ENCODE peak calls at places on chromosomes 7 and 10, in four cellular contexts. V, C, I and R are unnamed samples.

GRCh38 chr7:45075871-45076796 is 12.6 kb downstream of the NACAD start:
- DNase-seq in V (no peak), C (no peak), I (no peak), R (no peak)

GRCh38 chr10:28859791-28860190 is 182.5 kb downstream of the BAMBI start:
- DNase-seq in I (no peak), C (no peak), V (no peak), R (no peak)

GRCh38 chr10:46028584-46029570 is 1.5 kb downstream of the NCOA4 start:
- DNase-seq in V (peak; percentile 26), C (peak; percentile 73), I (peak; percentile 89), R (peak; percentile 21)

GRCh38 chr7:51367614-51367968 is 51.0 kb upstream of the COBL start:
- DNase-seq in V (no peak), I (no peak), C (no peak), R (no peak)

GRCh38 chr7:148916186-148916585 is 32.1 kb upstream of the EZH2 start:
- DNase-seq in I (peak; percentile 91), C (peak; percentile 55), V (no peak), R (no peak)

GRCh38 chr7:109915670-109916069 is 1175.3 kb upstream of the LRRN3 start:
- DNase-seq in I (no peak), V (no peak), C (no peak), R (no peak)

GRCh38 chr7:112079671-112080070 is 126.5 kb downstream of the DOCK4 start:
- DNase-seq in C (peak; percentile 20), V (no peak), I (peak; percentile 46), R (no peak)

GRCh38 chr10:24219963-24220362 is 11.0 kb downstream of the KIAA1217 start:
- DNase-seq in V (no peak), I (no peak), C (no peak), R (no peak)

GRCh38 chr10:77160679-77161078 is 476.9 kb downstream of the KCNMA1 start:
- DNase-seq in C (peak; percentile 88), I (peak; percentile 62), V (no peak), R (peak; percentile 85)

GRCh38 chr10:71014021-71014782 is 125.8 kb upstream of the PCBD1 start:
- DNase-seq in I (no peak), C (no peak), V (peak; percentile 30), R (no peak)

GRCh38 chr10:94623572-94623971 is 60.0 kb upstream of the CYP2C18 start:
- DNase-seq in C (peak; percentile 1), I (peak; percentile 2), V (no peak), R (no peak)

GRCh38 chr7:47684728-47685127 is 102.8 kb upstream of the TNS3 start:
- DNase-seq in I (no peak), C (no peak), V (no peak), R (no peak)

GRCh38 chr7:130950054-130950453 is 216.0 kb upstream of the KLF14 start:
- DNase-seq in V (no peak), C (no peak), I (no peak), R (no peak)

GRCh38 chr7:69429817-69430501 is 168.3 kb upstream of the AUTS2 start:
- DNase-seq in V (peak; percentile 53), C (no peak), I (no peak), R (no peak)

GRCh38 chr7:42931447-42931833 is 534 bp downstream of the PSMA2 start:
- DNase-seq in C (no peak), I (peak; percentile 42), V (no peak), R (no peak)

GRCh38 chr7:21076054-21076453 is 289.4 kb upstream of the SP8 start:
- DNase-seq in V (no peak), C (no peak), I (no peak), R (no peak)

GRCh38 chr10:10911471-10911921 is 106.2 kb upstream of the CELF2 start:
- DNase-seq in I (peak; percentile 92), C (peak; percentile 90), V (no peak), R (peak; percentile 93)

GRCh38 chr7:39735903-39736302 is 112.5 kb downstream of the RALA start:
- DNase-seq in I (peak; percentile 58), V (peak; percentile 77), C (peak; percentile 71), R (no peak)

GRCh38 chr7:22442887-22443369 is 57.1 kb downstream of the STEAP1B start:
- DNase-seq in C (no peak), V (no peak), I (no peak), R (no peak)

GRCh38 chr7:28564755-28565374 is 152.5 kb downstream of the CREB5 start:
- DNase-seq in C (no peak), I (no peak), V (no peak), R (no peak)

GRCh38 chr7:41771717-41772116 is 68.8 kb upstream of the INHBA start:
- DNase-seq in I (no peak), V (no peak), C (no peak), R (no peak)

GRCh38 chr10:18437486-18437885 is 213.9 kb downstream of the NSUN6 start:
- DNase-seq in C (peak; percentile 8), V (no peak), I (peak; percentile 4), R (no peak)

GRCh38 chr7:158004123-158004490 is 583.5 kb downstream of the PTPRN2 start:
- DNase-seq in I (no peak), V (no peak), C (no peak), R (no peak)

GRCh38 chr10:44982114-44982460 is 3.5 kb upstream of the DEPP1 start:
- DNase-seq in C (peak; percentile 21), I (no peak), V (no peak), R (no peak)

GRCh38 chr10:44978570-44979280 is at the start of gene DEPP1:
- DNase-seq in C (peak; percentile 78), I (peak; percentile 96), V (peak; percentile 89), R (peak; percentile 92)

GRCh38 chr10:44979281-44980181 is 922 bp upstream of the DEPP1 start:
- DNase-seq in I (no peak), V (no peak), C (no peak), R (no peak)

GRCh38 chr10:44981172-44982113 is 2.8 kb upstream of the DEPP1 start:
- DNase-seq in C (peak; percentile 87), V (no peak), I (peak; percentile 92), R (peak; percentile 69)

GRCh38 chr10:44980309-44981171 is 1.9 kb upstream of the DEPP1 start:
- DNase-seq in V (no peak), I (no peak), C (no peak), R (no peak)
- H3K4me3 ChIP-seq in V (no peak overlapping the region), I (no peak overlapping the region), C (no peak overlapping the region), R (no peak overlapping the region)

GRCh38 chr10:129877773-129878371 is 86.2 kb downstream of the EBF3 start:
- DNase-seq in C (no peak), V (peak; percentile 42), I (peak; percentile 3), R (no peak)
- TF ChIP-seq CTCF in C (peak; percentile 37), V (peak; percentile 76), I (peak; percentile 55), R (peak; percentile 43)

GRCh38 chr7:100545636-100546128 is 6.7 kb downstream of the AGFG2 start:
- DNase-seq in C (peak; percentile 88), V (peak; percentile 48), I (peak; percentile 94), R (peak; percentile 84)

GRCh38 chr7:100544949-100545635 is 6.1 kb downstream of the AGFG2 start:
- DNase-seq in C (no peak), I (peak; percentile 63), V (no peak), R (no peak)

GRCh38 chr7:100546129-100546867 is 7.3 kb downstream of the AGFG2 start:
- DNase-seq in C (no peak), I (peak; percentile 33), V (no peak), R (no peak)

GRCh38 chr7:100547872-100548271 is 8.9 kb downstream of the AGFG2 start:
- DNase-seq in I (peak; percentile 64), V (no peak), C (no peak), R (no peak)

DNA sequence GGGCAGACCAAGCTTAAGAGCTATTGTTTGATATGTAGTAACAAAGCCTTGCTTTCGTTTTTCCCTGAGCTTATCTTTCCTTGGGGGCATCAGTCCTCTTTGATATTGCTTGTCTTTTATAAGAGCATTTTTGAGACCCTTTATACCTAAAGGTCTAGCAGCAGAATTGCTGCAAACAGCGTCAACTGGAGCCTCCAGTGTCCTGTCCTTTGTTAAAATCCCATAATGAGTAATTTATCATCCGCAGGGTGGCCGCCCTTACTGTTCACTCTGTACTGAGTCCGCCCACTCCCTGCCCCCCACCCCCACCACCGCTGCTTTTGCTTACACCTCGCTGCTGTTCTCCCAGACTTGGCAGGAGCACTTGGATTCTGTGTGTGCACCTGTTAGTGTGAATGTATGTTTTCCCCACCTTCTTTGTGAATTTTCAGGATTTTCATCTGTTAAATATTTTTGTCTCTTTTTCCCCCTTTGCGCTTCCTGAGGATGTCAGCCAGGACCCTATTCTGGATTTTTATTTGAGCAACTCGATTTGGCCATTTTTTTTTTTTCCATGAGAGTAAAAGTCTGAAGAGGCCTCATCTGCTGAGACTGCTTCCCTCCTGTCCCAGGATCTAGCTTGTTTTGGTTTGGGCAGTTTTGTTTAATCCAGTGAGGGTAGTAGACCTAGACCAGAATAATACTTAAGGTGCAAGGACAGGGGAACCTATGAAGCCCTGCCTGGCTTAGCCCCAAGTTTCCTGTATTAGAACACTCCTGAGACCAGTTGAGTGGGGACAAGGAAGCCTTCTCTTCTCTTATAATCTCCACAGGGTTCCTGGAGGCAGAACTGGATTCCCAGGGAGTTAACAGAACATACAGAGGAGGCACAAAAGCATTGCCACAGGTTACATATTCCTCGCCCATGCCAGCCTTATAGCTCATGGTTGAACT is 8.1 kb downstream of the AGFG2 start:
- DNase-seq in C (no peak), V (no peak), I (no peak), R (no peak)
- H3K4me3 ChIP-seq in C (no peak overlapping the region), V (no peak overlapping the region), I (no peak overlapping the region), R (no peak overlapping the region)

GRCh38 chr7:152078025-152078424 is 52.6 kb downstream of the GALNT11 start:
- DNase-seq in V (no peak), I (no peak), C (no peak), R (no peak)

GRCh38 chr7:152076940-152077933 is 51.8 kb downstream of the GALNT11 start:
- DNase-seq in V (no peak), C (no peak), I (peak; percentile 34), R (peak; percentile 28)

GRCh38 chr7:152074673-152075072 is 49.2 kb downstream of the GALNT11 start:
- DNase-seq in I (no peak), C (no peak), V (no peak), R (no peak)

GRCh38 chr7:152073352-152073751 is 47.9 kb downstream of the GALNT11 start:
- DNase-seq in I (no peak), C (no peak), V (no peak), R (no peak)

DNA sequence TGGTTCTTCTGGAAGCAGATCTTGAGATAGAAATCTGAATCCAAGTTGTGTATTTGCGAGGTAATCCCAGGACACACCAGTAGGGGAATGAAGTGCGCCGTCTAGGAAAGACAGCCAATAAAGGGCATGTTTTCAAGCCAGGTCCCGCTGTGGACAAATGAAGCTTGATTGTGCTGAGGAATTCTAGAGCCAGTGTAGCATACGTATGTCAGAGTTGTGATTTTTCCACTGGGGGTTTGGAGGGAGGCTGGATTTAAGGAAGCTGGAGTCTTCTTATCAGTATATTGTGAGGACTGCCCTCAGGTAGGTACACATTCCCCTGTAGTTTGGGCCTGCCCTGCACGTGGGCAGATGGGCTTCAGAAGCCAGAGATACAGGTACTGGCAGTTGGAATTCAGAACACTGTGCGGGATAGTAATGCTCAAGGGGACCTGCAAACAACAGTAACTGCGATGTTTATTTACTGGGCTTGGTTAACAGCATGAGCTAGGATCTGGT is 50.9 kb downstream of the GALNT11 start:
- DNase-seq in V (peak; percentile 57), I (peak; percentile 47), C (no peak), R (no peak)
- TF ChIP-seq CTCF in V (peak; percentile 81), I (peak; percentile 66), C (peak; percentile 64), R (peak; percentile 58)